ENCODE peak calls at places on chromosomes 13 and 19, in five cellular contexts. H is naive B cell; C is fibroblast of villous mesenchyme; Z is activated CD4-positive, alpha-beta T cell treated with anti-CD3 and anti-CD28 coated beads, Interleukin-2, amount 10 ng/mL, durations not matched to agents 7 days and 5 days; A is thoracic aorta. N is an unnamed sample.

GRCh38 chr13:109729031-109729870 is 57.1 kb downstream of the IRS2 start:
- DNase-seq in H (no peak), C (no peak), Z (no peak), A (no peak), N (peak; percentile 33)

GRCh38 chr19:4097501-4097900 is 26.4 kb downstream of the MAP2K2 start:
- DNase-seq in H (no peak), C (no peak), Z (no peak), A (no peak), N (no peak)

GRCh38 chr19:56115490-56115889 is 5.6 kb downstream of the ZNF787 start:
- DNase-seq in H (no peak), C (no peak), Z (no peak), A (no peak), N (no peak)

GRCh38 chr19:50723735-50724521 is 764 bp downstream of the CLEC11A start:
- DNase-seq in H (no peak), C (no peak), Z (no peak), A (no peak), N (no peak)

GRCh38 chr19:43552616-43553015 is 19.6 kb downstream of the ZNF575 start:
- DNase-seq in H (no peak), C (no peak), Z (no peak), A (no peak), N (no peak)

GRCh38 chr13:66879971-66880370 is 350.2 kb downstream of the PCDH9 start:
- DNase-seq in H (no peak), C (no peak), Z (no peak), A (no peak), N (no peak)

GRCh38 chr19:18588611-18589379 is at the start of gene REX1BD:
- DNase-seq in H (peak; percentile 89), C (peak; percentile 75), Z (peak; percentile 89), A (peak; percentile 57), N (peak; percentile 88)

GRCh38 chr13:43911871-43912270 is 32.2 kb downstream of the LACC1 start:
- DNase-seq in H (no peak), C (no peak), Z (no peak), A (no peak), N (no peak)

GRCh38 chr19:36151144-36152051 is 849 bp downstream of the COX7A1 start:
- DNase-seq in H (no peak), C (peak; percentile 24), Z (no peak), A (peak; percentile 34), N (no peak)

GRCh38 chr19:15631817-15632216 is 8.9 kb upstream of the CYP4F3 start:
- DNase-seq in H (no peak), C (no peak), Z (peak; percentile 54), A (no peak), N (no peak)

GRCh38 chr13:91278291-91278690 is 69.2 kb upstream of the MIR17HG start:
- DNase-seq in H (no peak), C (no peak), Z (no peak), A (no peak), N (no peak)

GRCh38 chr19:1860133-1860775 is 3.1 kb downstream of the KLF16 start:
- DNase-seq in H (no peak), C (peak; percentile 78), Z (peak; percentile 70), A (no peak), N (peak; percentile 87)

GRCh38 chr13:112117955-112118302 is 51.0 kb downstream of the SOX1 start:
- DNase-seq in H (no peak), C (no peak), Z (no peak), A (no peak), N (no peak)

GRCh38 chr19:2422951-2423880 is 4.2 kb downstream of the TIMM13 start:
- DNase-seq in H (no peak), C (no peak), Z (no peak), A (no peak), N (no peak)

GRCh38 chr13:98370806-98371553 is 193.9 kb upstream of the RNF113B start:
- DNase-seq in H (no peak), C (peak; percentile 90), Z (no peak), A (no peak), N (peak; percentile 87)